ENCODE peak calls at places on chromosome 15, in six cellular contexts. One of them, this sample, is unnamed.
A peak's percentile ranks its signal among the peaks of the same experiment; 100 is the strongest.

GRCh38 chr15:69853572-69853971 is 244.1 kb downstream of the TLE3 start:
- DNase-seq in astrocyte of the spinal cord: peak; percentile 76
- DNase-seq in PC-9: peak; percentile 85
- DNase-seq in choroid plexus epithelial cell: peak; percentile 65
- DNase-seq in retinal pigment epithelial cell: peak; percentile 86
- DNase-seq in hepatocyte: peak; percentile 81
- DNase-seq in this sample: peak; percentile 22

GRCh38 chr15:100092034-100092433 is 249.7 kb downstream of the ADAMTS17 start:
- DNase-seq in astrocyte of the spinal cord: no peak
- DNase-seq in PC-9: no peak
- DNase-seq in choroid plexus epithelial cell: no peak
- DNase-seq in retinal pigment epithelial cell: no peak
- DNase-seq in hepatocyte: no peak
- DNase-seq in this sample: no peak

GRCh38 chr15:49946681-49947080 is 172.4 kb downstream of the ATP8B4 start:
- DNase-seq in astrocyte of the spinal cord: no peak
- DNase-seq in PC-9: peak; percentile 2
- DNase-seq in choroid plexus epithelial cell: no peak
- DNase-seq in retinal pigment epithelial cell: no peak
- DNase-seq in hepatocyte: no peak
- DNase-seq in this sample: no peak

GRCh38 chr15:38706956-38707355 is 142.3 kb upstream of the RASGRP1 start:
- DNase-seq in astrocyte of the spinal cord: no peak
- DNase-seq in PC-9: no peak
- DNase-seq in choroid plexus epithelial cell: no peak
- DNase-seq in retinal pigment epithelial cell: no peak
- DNase-seq in hepatocyte: no peak
- DNase-seq in this sample: no peak

GRCh38 chr15:88752956-88753355 is 50.3 kb upstream of the ACAN start:
- DNase-seq in astrocyte of the spinal cord: no peak
- DNase-seq in PC-9: no peak
- DNase-seq in choroid plexus epithelial cell: no peak
- DNase-seq in retinal pigment epithelial cell: no peak
- DNase-seq in hepatocyte: no peak
- DNase-seq in this sample: peak; percentile 13

GRCh38 chr15:42080585-42081462 is 13.5 kb downstream of the PLA2G4D start:
- DNase-seq in astrocyte of the spinal cord: peak; percentile 8
- DNase-seq in PC-9: no peak
- DNase-seq in choroid plexus epithelial cell: peak; percentile 61
- DNase-seq in retinal pigment epithelial cell: no peak
- DNase-seq in hepatocyte: peak; percentile 53
- DNase-seq in this sample: no peak

GRCh38 chr15:35298509-35298908 is 213.4 kb upstream of the NANOGP8 start:
- DNase-seq in astrocyte of the spinal cord: no peak
- DNase-seq in PC-9: no peak
- DNase-seq in choroid plexus epithelial cell: no peak
- DNase-seq in retinal pigment epithelial cell: no peak
- DNase-seq in hepatocyte: no peak
- DNase-seq in this sample: no peak

GRCh38 chr15:86403914-86404583 is 324.4 kb downstream of the AGBL1 start:
- DNase-seq in astrocyte of the spinal cord: no peak
- DNase-seq in PC-9: no peak
- DNase-seq in choroid plexus epithelial cell: no peak
- DNase-seq in retinal pigment epithelial cell: no peak
- DNase-seq in hepatocyte: no peak
- DNase-seq in this sample: no peak

GRCh38 chr15:99121207-99121606 is 16.3 kb downstream of the SYNM start:
- DNase-seq in astrocyte of the spinal cord: no peak
- DNase-seq in PC-9: no peak
- DNase-seq in choroid plexus epithelial cell: no peak
- DNase-seq in retinal pigment epithelial cell: no peak
- DNase-seq in hepatocyte: no peak
- DNase-seq in this sample: no peak

GRCh38 chr15:24924621-24925020 is 30.2 kb upstream of the SNRPN start:
- DNase-seq in astrocyte of the spinal cord: no peak
- DNase-seq in PC-9: no peak
- DNase-seq in choroid plexus epithelial cell: no peak
- DNase-seq in retinal pigment epithelial cell: no peak
- DNase-seq in hepatocyte: no peak
- DNase-seq in this sample: no peak

GRCh38 chr15:45114076-45114750 is at the start of the genes DUOX2 and DUOXA2:
- DNase-seq in astrocyte of the spinal cord: no peak
- DNase-seq in PC-9: no peak
- DNase-seq in choroid plexus epithelial cell: no peak
- DNase-seq in retinal pigment epithelial cell: no peak
- DNase-seq in hepatocyte: peak; percentile 41
- DNase-seq in this sample: peak; percentile 26

GRCh38 chr15:62464705-62465104 is 299.6 kb upstream of the C2CD4B start:
- DNase-seq in astrocyte of the spinal cord: peak; percentile 20
- DNase-seq in PC-9: no peak
- DNase-seq in choroid plexus epithelial cell: peak; percentile 63
- DNase-seq in retinal pigment epithelial cell: peak; percentile 78
- DNase-seq in hepatocyte: no peak
- DNase-seq in this sample: no peak

GRCh38 chr15:67967871-67968423 is 86.2 kb upstream of the PIAS1 start:
- DNase-seq in astrocyte of the spinal cord: peak; percentile 50
- DNase-seq in PC-9: peak; percentile 43
- DNase-seq in choroid plexus epithelial cell: peak; percentile 55
- DNase-seq in retinal pigment epithelial cell: no peak
- DNase-seq in hepatocyte: peak; percentile 87
- DNase-seq in this sample: peak; percentile 97
- H3K4me3 ChIP-seq in astrocyte of the spinal cord: peak overlapping the region; percentile 40
- H3K4me3 ChIP-seq in PC-9: no peak overlapping the region
- H3K4me3 ChIP-seq in choroid plexus epithelial cell: peak overlapping the region; percentile 56
- H3K4me3 ChIP-seq in retinal pigment epithelial cell: peak overlapping the region; percentile 55
- H3K4me3 ChIP-seq in hepatocyte: peak overlapping the region; percentile 13
- H3K4me3 ChIP-seq in this sample: peak overlapping the region; percentile 65

DNA sequence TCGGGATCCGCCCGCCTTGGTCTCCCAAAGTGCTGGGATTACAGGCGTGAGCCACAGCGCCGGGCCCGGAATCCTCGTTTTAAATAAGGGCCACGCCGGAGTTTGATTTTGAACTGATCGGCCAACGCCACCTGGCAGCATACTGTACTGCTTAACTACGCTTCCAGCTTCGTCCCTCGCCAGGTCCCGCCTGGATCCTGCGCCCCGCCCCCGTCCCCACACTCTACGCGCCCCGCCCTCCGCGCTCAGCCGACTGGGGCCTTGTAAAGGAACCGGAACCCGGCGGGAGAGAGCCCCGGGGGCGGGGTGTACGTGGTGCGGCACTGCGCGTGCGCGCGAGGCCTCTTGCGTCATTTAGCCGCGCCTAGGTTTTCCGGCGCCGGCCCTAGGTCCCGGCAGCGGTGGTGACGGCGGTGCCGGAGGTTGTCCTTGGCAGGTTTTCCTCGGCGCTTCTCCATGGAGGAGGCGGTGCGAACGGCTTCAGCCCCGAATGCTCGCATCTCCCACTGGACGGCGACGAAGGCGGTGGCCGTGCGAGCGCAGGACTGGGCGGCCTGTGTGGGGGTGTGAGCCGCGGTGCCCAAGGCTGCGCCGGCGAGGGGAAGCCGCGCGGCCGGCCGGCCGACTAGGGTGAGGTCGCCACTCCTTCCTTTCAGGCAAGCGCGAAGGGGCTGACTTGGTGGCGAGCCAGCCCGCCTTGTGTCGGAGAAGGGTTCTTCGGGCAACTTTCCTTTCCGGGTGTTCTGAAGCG is at the start of gene NIPA2:
- DNase-seq in astrocyte of the spinal cord: peak; percentile 99
- DNase-seq in PC-9: peak; percentile 99
- DNase-seq in choroid plexus epithelial cell: peak; percentile 99
- DNase-seq in retinal pigment epithelial cell: peak; percentile 87
- DNase-seq in hepatocyte: peak; percentile 99
- DNase-seq in this sample: peak; percentile 98
- TF ChIP-seq CTCF in astrocyte of the spinal cord: no peak
- TF ChIP-seq CTCF in PC-9: no peak
- TF ChIP-seq CTCF in choroid plexus epithelial cell: no peak
- TF ChIP-seq CTCF in retinal pigment epithelial cell: no peak
- TF ChIP-seq CTCF in hepatocyte: no peak
- TF ChIP-seq CTCF in this sample: no peak

GRCh38 chr15:93088981-93089854 is at the start of gene RGMA:
- DNase-seq in astrocyte of the spinal cord: no peak
- DNase-seq in PC-9: no peak
- DNase-seq in choroid plexus epithelial cell: no peak
- DNase-seq in retinal pigment epithelial cell: no peak
- DNase-seq in hepatocyte: peak; percentile 54
- DNase-seq in this sample: no peak
- H3K4me3 ChIP-seq in astrocyte of the spinal cord: no peak within 1 kb of the TSS
- H3K4me3 ChIP-seq in PC-9: no peak within 1 kb of the TSS
- H3K4me3 ChIP-seq in choroid plexus epithelial cell: no peak within 1 kb of the TSS
- H3K4me3 ChIP-seq in retinal pigment epithelial cell: peak within 1 kb of the TSS; percentile 37
- H3K4me3 ChIP-seq in hepatocyte: peak within 1 kb of the TSS; percentile 49
- H3K4me3 ChIP-seq in this sample: peak within 1 kb of the TSS; percentile 23

GRCh38 chr15:57637836-57638235 is 46.1 kb downstream of the MYZAP start:
- DNase-seq in astrocyte of the spinal cord: no peak
- DNase-seq in PC-9: no peak
- DNase-seq in choroid plexus epithelial cell: no peak
- DNase-seq in retinal pigment epithelial cell: no peak
- DNase-seq in hepatocyte: no peak
- DNase-seq in this sample: no peak

GRCh38 chr15:57634290-57634689 is 42.6 kb downstream of the MYZAP start:
- DNase-seq in astrocyte of the spinal cord: no peak
- DNase-seq in PC-9: no peak
- DNase-seq in choroid plexus epithelial cell: no peak
- DNase-seq in retinal pigment epithelial cell: no peak
- DNase-seq in hepatocyte: no peak
- DNase-seq in this sample: no peak

GRCh38 chr15:57639306-57639705 is 47.6 kb downstream of the MYZAP start:
- DNase-seq in astrocyte of the spinal cord: no peak
- DNase-seq in PC-9: no peak
- DNase-seq in choroid plexus epithelial cell: no peak
- DNase-seq in retinal pigment epithelial cell: no peak
- DNase-seq in hepatocyte: no peak
- DNase-seq in this sample: no peak

GRCh38 chr15:57631386-57632110 is 39.8 kb downstream of the MYZAP start:
- DNase-seq in astrocyte of the spinal cord: no peak
- DNase-seq in PC-9: no peak
- DNase-seq in choroid plexus epithelial cell: no peak
- DNase-seq in retinal pigment epithelial cell: no peak
- DNase-seq in hepatocyte: no peak
- DNase-seq in this sample: no peak

GRCh38 chr15:57635300-57635944 is 43.7 kb downstream of the MYZAP start:
- DNase-seq in astrocyte of the spinal cord: no peak
- DNase-seq in PC-9: no peak
- DNase-seq in choroid plexus epithelial cell: no peak
- DNase-seq in retinal pigment epithelial cell: no peak
- DNase-seq in hepatocyte: no peak
- DNase-seq in this sample: no peak
- TF ChIP-seq CTCF in astrocyte of the spinal cord: no peak
- TF ChIP-seq CTCF in PC-9: no peak
- TF ChIP-seq CTCF in choroid plexus epithelial cell: no peak
- TF ChIP-seq CTCF in retinal pigment epithelial cell: no peak
- TF ChIP-seq CTCF in hepatocyte: no peak
- TF ChIP-seq CTCF in this sample: no peak

GRCh38 chr15:41043276-41043675 is 72.8 kb downstream of the INO80 start:
- DNase-seq in astrocyte of the spinal cord: peak; percentile 54
- DNase-seq in PC-9: no peak
- DNase-seq in choroid plexus epithelial cell: peak; percentile 93
- DNase-seq in retinal pigment epithelial cell: peak; percentile 25
- DNase-seq in hepatocyte: no peak
- DNase-seq in this sample: no peak
- H3K4me3 ChIP-seq in astrocyte of the spinal cord: no peak overlapping the region
- H3K4me3 ChIP-seq in PC-9: no peak overlapping the region
- H3K4me3 ChIP-seq in choroid plexus epithelial cell: no peak overlapping the region
- H3K4me3 ChIP-seq in retinal pigment epithelial cell: no peak overlapping the region
- H3K4me3 ChIP-seq in hepatocyte: no peak overlapping the region
- H3K4me3 ChIP-seq in this sample: no peak overlapping the region

GRCh38 chr15:75327005-75327404 is 8.9 kb upstream of the COMMD4 start:
- DNase-seq in astrocyte of the spinal cord: no peak
- DNase-seq in PC-9: no peak
- DNase-seq in choroid plexus epithelial cell: no peak
- DNase-seq in retinal pigment epithelial cell: no peak
- DNase-seq in hepatocyte: no peak
- DNase-seq in this sample: no peak
- TF ChIP-seq CTCF in astrocyte of the spinal cord: peak; percentile 9
- TF ChIP-seq CTCF in PC-9: no peak
- TF ChIP-seq CTCF in choroid plexus epithelial cell: peak; percentile 8
- TF ChIP-seq CTCF in retinal pigment epithelial cell: no peak
- TF ChIP-seq CTCF in hepatocyte: no peak
- TF ChIP-seq CTCF in this sample: peak; percentile 11

This sample was measured in WERI-Rb-1.